ENCODE peak calls at places on chromosomes 5 and 9, in eight cellular contexts. J is cardiac muscle cell, U is fibroblast of pulmonary artery, P is MM.1S, M is astrocyte of the cerebellum, S is psoas muscle, Q is pancreas, H is AG04450. D is an unnamed sample.

GRCh38 chr5:1542755-1543154 is 19.0 kb upstream of the LPCAT1 start:
- DNase-seq in J (no peak), U (peak; percentile 97), P (no peak), M (peak; percentile 32), S (no peak), Q (peak; percentile 45), H (no peak), D (peak; percentile 38)

GRCh38 chr5:157624144-157624543 is 28.1 kb downstream of the SOX30 start:
- DNase-seq in J (no peak), U (no peak), P (no peak), M (no peak), S (no peak), Q (no peak), H (no peak), D (no peak)

GRCh38 chr5:175517824-175518450 is 39.6 kb downstream of the SFXN1 start:
- DNase-seq in J (no peak), U (peak; percentile 79), P (no peak), M (peak; percentile 84), S (no peak), Q (no peak), H (peak; percentile 61), D (peak; percentile 63)

GRCh38 chr9:8863064-8863463 is 1063.5 kb upstream of the DMAC1 start:
- DNase-seq in J (no peak), U (no peak), P (no peak), M (no peak), S (no peak), Q (no peak), H (no peak), D (no peak)

GRCh38 chr5:32790411-32790951 is 79.4 kb downstream of the NPR3 start:
- DNase-seq in J (no peak), U (peak; percentile 37), P (no peak), M (peak; percentile 66), S (no peak), Q (no peak), H (no peak), D (no peak)

GRCh38 chr5:170625221-170626165 is 121.7 kb downstream of the KCNIP1 start:
- DNase-seq in J (no peak), U (no peak), P (no peak), M (no peak), S (no peak), Q (no peak), H (no peak), D (no peak)

GRCh38 chr5:170749911-170750431 is 33.6 kb upstream of the GABRP start:
- DNase-seq in J (no peak), U (no peak), P (no peak), M (no peak), S (no peak), Q (no peak), H (no peak), D (no peak)

GRCh38 chr9:17962747-17963146 is 383.9 kb downstream of the SH3GL2 start:
- DNase-seq in J (no peak), U (peak; percentile 13), P (no peak), M (no peak), S (no peak), Q (no peak), H (no peak), D (no peak)

GRCh38 chr9:125447202-125447802 is 185.7 kb downstream of the GAPVD1 start:
- DNase-seq in J (no peak), U (no peak), P (no peak), M (no peak), S (no peak), Q (no peak), H (no peak), D (no peak)

GRCh38 chr5:127562252-127562651 is 44.8 kb downstream of the PRRC1 start:
- DNase-seq in J (peak; percentile 57), U (peak; percentile 31), P (no peak), M (no peak), S (no peak), Q (no peak), H (no peak), D (no peak)

GRCh38 chr5:72817639-72818266 is 1.3 kb downstream of the TNPO1 start:
- DNase-seq in J (no peak), U (peak; percentile 24), P (no peak), M (no peak), S (no peak), Q (no peak), H (no peak), D (no peak)

GRCh38 chr9:133341369-133342082 is 5.5 kb upstream of the SURF6 start:
- DNase-seq in J (no peak), U (no peak), P (no peak), M (no peak), S (peak; percentile 74), Q (peak; percentile 51), H (no peak), D (no peak)

DNA sequence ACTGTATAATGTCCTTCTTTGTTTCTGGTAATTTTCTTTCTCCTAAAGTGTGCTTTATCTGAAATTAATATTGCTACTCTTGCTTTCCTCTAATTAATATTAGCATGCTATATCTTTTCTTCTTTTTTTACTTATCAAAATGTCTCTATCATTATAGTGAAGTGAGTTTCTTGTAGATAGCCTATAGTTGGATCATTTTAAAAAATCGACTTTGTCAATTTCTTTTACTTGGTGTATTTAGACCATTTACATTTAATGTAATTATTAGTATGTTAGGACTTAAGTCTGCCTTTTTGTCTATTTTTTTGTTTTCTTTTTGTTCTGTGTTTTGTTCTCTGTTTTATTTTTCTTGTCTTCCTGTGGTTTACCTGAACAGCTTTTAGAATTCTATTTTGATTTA is 35.4 kb upstream of the RNF130 start:
- DNase-seq in J (no peak), U (no peak), P (no peak), M (no peak), S (no peak), Q (no peak), H (no peak), D (no peak)
- TF ChIP-seq CTCF in J (no peak), U (no peak), P (no peak), M (no peak), S (no peak), Q (no peak), H (no peak), D (no peak)

GRCh38 chr5:37495210-37495609 is 116.1 kb downstream of the WDR70 start:
- DNase-seq in J (no peak), U (peak; percentile 43), P (no peak), M (no peak), S (no peak), Q (no peak), H (no peak), D (no peak)
- H3K4me3 ChIP-seq in J (no peak overlapping the region), U (no peak overlapping the region), P (no peak overlapping the region), M (no peak overlapping the region), S (no peak overlapping the region), Q (no peak overlapping the region), H (no peak overlapping the region), D (no peak overlapping the region)

GRCh38 chr5:83608122-83608521 is 112.5 kb downstream of the HAPLN1 start:
- DNase-seq in J (peak; percentile 72), U (peak; percentile 66), P (peak; percentile 33), M (peak; percentile 41), S (no peak), Q (no peak), H (no peak), D (no peak)
- TF ChIP-seq CTCF in J (peak; percentile 67), U (peak; percentile 74), P (peak; percentile 49), M (peak; percentile 81), S (no peak), Q (peak; percentile 21), H (peak; percentile 65), D (peak; percentile 64)

DNA sequence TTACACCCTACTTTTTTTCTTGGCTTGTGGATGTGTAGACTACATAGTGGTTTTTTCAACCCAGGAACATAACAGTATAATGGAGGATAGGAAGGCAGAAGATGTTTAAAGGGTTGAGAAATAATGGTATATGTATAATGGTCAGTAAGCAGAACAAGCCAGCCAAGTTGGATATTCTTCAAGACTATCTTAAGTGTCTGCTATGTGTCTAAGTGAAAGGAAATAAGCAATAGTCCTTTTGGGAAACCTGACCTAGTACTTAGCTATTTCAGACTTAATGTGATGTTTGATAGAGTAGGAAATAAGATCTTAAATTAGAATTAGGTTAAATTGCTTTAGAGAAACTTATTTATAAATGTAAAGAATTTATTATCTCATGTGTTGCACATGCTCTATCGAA is 85.7 kb downstream of the PTPDC1 start:
- DNase-seq in J (no peak), U (no peak), P (no peak), M (no peak), S (no peak), Q (no peak), H (no peak), D (no peak)
- H3K4me3 ChIP-seq in J (no peak overlapping the region), U (peak overlapping the region; percentile 82), P (no peak overlapping the region), M (no peak overlapping the region), S (peak overlapping the region; percentile 96), Q (no peak overlapping the region), H (peak overlapping the region; percentile 4), D (no peak overlapping the region)

DNA sequence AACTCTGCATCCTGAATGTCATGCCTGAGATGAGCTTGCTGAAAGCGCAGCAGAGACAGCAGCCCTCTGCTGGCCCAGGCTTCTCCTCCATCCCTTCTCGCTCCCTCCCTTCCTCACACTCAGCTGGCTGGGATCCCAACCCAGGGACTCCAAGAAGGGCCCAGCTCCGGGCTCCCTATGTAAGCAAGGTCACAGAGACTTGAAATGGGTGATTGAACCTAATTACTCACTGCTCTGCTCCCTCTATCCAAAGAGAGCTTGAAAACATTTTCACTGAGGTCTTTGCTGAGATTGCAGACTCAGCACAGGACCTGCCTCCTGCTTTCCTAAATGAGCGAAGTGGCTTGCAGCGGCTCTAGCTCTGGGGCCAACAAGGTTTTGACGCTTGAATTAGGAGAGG is 42.8 kb downstream of the RAPGEF1 start:
- DNase-seq in J (peak; percentile 13), U (peak; percentile 46), P (no peak), M (peak; percentile 40), S (peak; percentile 69), Q (no peak), H (no peak), D (no peak)
- TF ChIP-seq CTCF in J (peak; percentile 19), U (peak; percentile 31), P (no peak), M (peak; percentile 41), S (peak; percentile 8), Q (no peak), H (peak; percentile 52), D (no peak)

DNA sequence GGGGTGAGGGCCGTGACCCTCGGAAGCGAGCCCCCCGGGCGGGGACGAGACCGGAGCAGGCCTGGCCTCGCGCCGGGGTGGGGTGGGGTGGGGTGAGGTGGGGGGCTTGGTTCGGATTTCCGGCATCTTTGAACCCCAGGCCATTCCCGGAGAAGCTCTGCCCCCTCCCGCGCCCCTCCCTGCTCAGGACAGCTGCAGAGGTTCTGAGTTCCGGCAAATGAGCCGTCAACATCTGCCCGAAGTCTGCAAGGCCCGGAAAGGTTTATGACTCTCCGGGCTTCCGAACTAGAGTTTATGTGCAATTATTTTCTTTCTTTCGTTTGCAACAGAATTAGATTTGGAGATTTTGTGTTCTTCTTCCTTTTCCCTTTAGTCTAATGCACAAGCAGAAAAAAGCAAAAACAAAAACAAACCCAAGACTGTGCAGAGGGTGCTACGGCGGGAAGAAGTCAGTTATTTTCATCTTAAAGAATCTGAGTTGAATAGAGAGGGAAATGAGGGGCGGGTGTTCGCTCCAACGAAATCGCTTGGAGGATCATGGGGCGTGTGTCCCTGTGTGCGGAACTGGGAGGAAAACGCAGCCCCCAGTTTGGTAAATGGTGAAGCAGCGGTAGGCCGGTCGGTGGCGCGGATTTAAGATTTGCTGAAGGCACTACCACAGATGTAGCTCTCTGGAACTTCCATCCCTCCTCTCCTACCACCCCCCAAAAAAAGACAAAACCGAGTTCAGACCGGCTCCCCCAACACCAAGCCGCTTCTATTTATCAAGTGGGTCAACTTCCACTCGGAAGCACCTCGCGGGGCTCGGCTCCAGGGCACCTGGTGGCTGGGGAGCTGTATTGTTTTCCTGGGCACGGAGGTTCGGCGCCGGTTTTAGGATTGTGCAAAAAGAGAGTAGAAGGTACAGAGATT is 4.8 kb downstream of the LHX2 start:
- DNase-seq in J (no peak), U (no peak), P (no peak), M (no peak), S (no peak), Q (no peak), H (no peak), D (no peak)
- H3K4me3 ChIP-seq in J (no peak overlapping the region), U (no peak overlapping the region), P (no peak overlapping the region), M (no peak overlapping the region), S (no peak overlapping the region), Q (no peak overlapping the region), H (no peak overlapping the region), D (peak overlapping the region; percentile 37)

GRCh38 chr9:12813533-12813932 is 38.7 kb downstream of the LURAP1L start:
- DNase-seq in J (no peak), U (no peak), P (no peak), M (no peak), S (no peak), Q (no peak), H (no peak), D (no peak)
- TF ChIP-seq CTCF in J (no peak), U (no peak), P (no peak), M (no peak), S (no peak), Q (no peak), H (no peak), D (no peak)

D was measured in AG09309.